ENCODE peak calls at places on chromosomes 7 and 10, in nine cellular contexts. L, E, Q, J, N, B, R, C and O are unnamed samples. For H3K9me3, H3K4me1 and H3K27me3, the result is how much of the 10 kb centered on the place peaks cover.

GRCh38 chr7:92685146-92686042 is 95.2 kb upstream of the FAM133B start:
- DNase-seq in L (no peak), E (no peak), Q (no peak), J (no peak), N (no peak), B (no peak), R (no peak), C (no peak), O (no peak)

GRCh38 chr10:59126277-59126676 is 50.2 kb upstream of the PHYHIPL start:
- DNase-seq in L (no peak), E (no peak), Q (no peak), J (no peak), N (no peak), B (no peak), R (no peak), C (no peak), O (no peak)

GRCh38 chr7:156968183-156968582 is 18.7 kb downstream of the NOM1 start:
- DNase-seq in L (no peak), E (no peak), Q (no peak), J (no peak), N (no peak), B (no peak), R (no peak), C (no peak), O (no peak)

GRCh38 chr10:108601856-108602255 is 1321.5 kb downstream of the XPNPEP1 start:
- DNase-seq in L (no peak), E (no peak), Q (peak), J (no peak), N (no peak), B (no peak), R (peak), C (peak), O (no peak)

GRCh38 chr10:132880148-132880981 is 62.0 kb downstream of the CFAP46 start:
- DNase-seq in L (no peak), E (no peak), Q (no peak), J (no peak), N (no peak), B (no peak), R (no peak), C (no peak), O (peak)

GRCh38 chr10:21517134-21517982 is 8.1 kb downstream of the SKIDA1 start:
- DNase-seq in L (no peak), E (peak), Q (peak), J (peak), N (no peak), B (peak), R (peak), C (peak), O (peak)

GRCh38 chr10:97916586-97916985 is 66.9 kb downstream of the GOLGA7B start:
- DNase-seq in L (no peak), E (no peak), Q (no peak), J (no peak), N (no peak), B (no peak), R (no peak), C (no peak), O (no peak)

GRCh38 chr7:36207451-36208291 is 54.6 kb downstream of the EEPD1 start:
- DNase-seq in L (peak), E (peak), Q (peak), J (peak), N (no peak), B (no peak), R (peak), C (peak), O (peak)

GRCh38 chr10:24306507-24306875 is 97.6 kb downstream of the KIAA1217 start:
- DNase-seq in L (no peak), E (no peak), Q (no peak), J (no peak), N (no peak), B (no peak), R (no peak), C (peak), O (no peak)

GRCh38 chr10:69242844-69243212 is 22.7 kb downstream of the HKDC1 start:
- DNase-seq in L (no peak), E (no peak), Q (no peak), J (no peak), N (no peak), B (no peak), R (no peak), C (peak), O (no peak)

GRCh38 chr7:102201576-102201975 is 85.1 kb upstream of the SH2B2 start:
- DNase-seq in L (no peak), E (no peak), Q (no peak), J (no peak), N (no peak), B (no peak), R (no peak), C (no peak), O (no peak)

GRCh38 chr7:157977306-157977705 is 610.3 kb downstream of the PTPRN2 start:
- DNase-seq in L (no peak), E (no peak), Q (no peak), J (no peak), N (no peak), B (no peak), R (no peak), C (no peak), O (no peak)
- H3K9me3 ChIP-seq in L (under half), E (under half), Q (under half), J (under half), N (under half), B (under half), R (under half), C (under half), O (under half)

DNA sequence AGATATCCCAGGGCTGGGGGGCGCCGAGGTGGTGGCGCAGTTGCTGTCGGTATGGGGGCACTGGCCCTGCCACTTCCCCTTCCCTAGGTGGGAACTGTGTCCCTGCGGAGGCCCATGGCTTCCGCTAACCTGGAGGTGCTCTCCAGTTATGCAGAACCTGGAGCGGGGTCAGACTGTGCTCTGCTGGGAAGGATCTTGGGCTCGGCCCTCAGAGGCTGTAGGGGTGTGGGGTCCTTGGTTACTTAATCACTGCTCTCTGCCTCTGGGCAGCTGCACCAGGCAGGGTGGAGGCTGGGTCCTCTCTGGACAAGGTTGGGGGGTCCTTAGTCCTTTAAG is 2.4 kb downstream of the BRI3 start:
- DNase-seq in L (no peak), E (no peak), Q (peak), J (no peak), N (no peak), B (no peak), R (no peak), C (no peak), O (no peak)
- H3K4me1 ChIP-seq in L (under half), E (under half), Q (half or more), J (half or more), N (under half), B (half or more), R (half or more), C (under half), O (under half)

GRCh38 chr10:100668001-100668400 is 77.4 kb upstream of the PAX2 start:
- DNase-seq in L (no peak), E (no peak), Q (no peak), J (no peak), N (no peak), B (no peak), R (no peak), C (no peak), O (no peak)

GRCh38 chr10:100669616-100670015 is 75.8 kb upstream of the PAX2 start:
- DNase-seq in L (no peak), E (no peak), Q (no peak), J (no peak), N (no peak), B (no peak), R (no peak), C (no peak), O (no peak)

GRCh38 chr10:100670368-100670767 is 75.0 kb upstream of the PAX2 start:
- DNase-seq in L (no peak), E (no peak), Q (no peak), J (no peak), N (no peak), B (no peak), R (no peak), C (no peak), O (no peak)

GRCh38 chr10:100672199-100672598 is 73.2 kb upstream of the PAX2 start:
- DNase-seq in L (no peak), E (no peak), Q (no peak), J (no peak), N (no peak), B (no peak), R (no peak), C (no peak), O (no peak)

GRCh38 chr10:100670828-100671479 is 74.4 kb upstream of the PAX2 start:
- DNase-seq in L (peak), E (peak), Q (peak), J (no peak), N (no peak), B (peak), R (no peak), C (no peak), O (no peak)
- H3K27me3 ChIP-seq in L (half or more), E (under half), Q (half or more), J (half or more), N (under half), B (under half), R (under half), C (under half), O (under half)

DNA sequence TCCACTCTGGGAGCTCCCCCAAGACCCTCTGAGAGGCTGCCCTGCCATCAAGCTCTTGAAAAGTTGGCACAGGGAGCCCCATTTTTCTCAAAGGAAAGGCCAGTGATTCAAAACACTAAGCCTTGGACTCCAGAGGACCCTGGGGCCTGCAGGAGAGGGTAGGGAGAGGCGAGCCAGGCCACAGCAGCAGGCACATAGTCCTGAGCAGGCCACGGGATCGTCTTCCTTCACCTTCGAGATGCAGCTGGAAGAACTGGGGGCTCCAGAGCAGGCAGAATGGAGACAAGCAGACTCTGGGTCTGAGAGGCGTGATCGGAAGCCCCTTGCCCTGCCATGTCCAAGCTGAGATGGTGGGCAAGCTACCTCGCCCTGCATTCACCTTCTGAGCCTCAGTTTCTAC is 13.9 kb downstream of the TNS3 start:
- DNase-seq in L (no peak), E (no peak), Q (no peak), J (no peak), N (no peak), B (no peak), R (no peak), C (no peak), O (no peak)
- H3K9me3 ChIP-seq in L (under half), E (under half), Q (under half), J (under half), N (under half), B (under half), R (under half), C (under half), O (under half)

GRCh38 chr7:280461-280860 is 9.5 kb upstream of the FOXL3 start:
- DNase-seq in L (no peak), E (no peak), Q (no peak), J (peak), N (no peak), B (no peak), R (no peak), C (no peak), O (peak)

GRCh38 chr7:279821-280220 is 10.1 kb upstream of the FOXL3 start:
- DNase-seq in L (no peak), E (no peak), Q (no peak), J (peak), N (no peak), B (no peak), R (no peak), C (no peak), O (no peak)

GRCh38 chr7:276230-276835 is 13.6 kb upstream of the FOXL3 start:
- DNase-seq in L (no peak), E (no peak), Q (no peak), J (peak), N (no peak), B (no peak), R (no peak), C (no peak), O (peak)

GRCh38 chr7:277228-277627 is 12.7 kb upstream of the FOXL3 start:
- DNase-seq in L (no peak), E (no peak), Q (no peak), J (no peak), N (no peak), B (no peak), R (no peak), C (no peak), O (no peak)

DNA sequence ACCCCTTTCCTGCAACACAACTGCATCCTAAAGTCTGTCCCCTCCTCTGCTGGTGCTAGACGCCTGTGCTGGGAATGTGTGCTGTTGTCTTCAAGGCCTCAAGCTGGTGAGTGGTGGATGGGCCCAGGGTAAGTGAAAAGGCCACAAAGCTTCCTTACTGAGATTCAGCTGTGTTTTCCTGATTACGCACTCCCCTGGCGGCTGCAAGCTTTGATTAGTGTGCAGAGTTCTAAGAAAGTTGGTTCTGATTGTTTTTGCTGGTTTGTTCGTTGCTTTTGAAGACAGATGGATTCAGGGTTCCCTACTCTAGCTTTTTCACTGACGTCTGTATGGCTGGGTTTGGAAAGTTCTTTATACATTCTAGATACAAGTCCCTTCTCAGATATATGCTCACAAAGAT is 11.9 kb upstream of the FOXL3 start:
- DNase-seq in L (no peak), E (no peak), Q (no peak), J (peak), N (no peak), B (no peak), R (no peak), C (no peak), O (peak)
- H3K4me1 ChIP-seq in L (under half), E (under half), Q (under half), J (under half), N (under half), B (under half), R (under half), C (under half), O (under half)

GRCh38 chr10:100575781-100576635 is 40.3 kb downstream of the HIF1AN start:
- DNase-seq in L (no peak), E (no peak), Q (no peak), J (no peak), N (no peak), B (no peak), R (no peak), C (no peak), O (no peak)

GRCh38 chr10:100579261-100579660 is 43.5 kb downstream of the HIF1AN start:
- DNase-seq in L (no peak), E (no peak), Q (no peak), J (no peak), N (no peak), B (no peak), R (no peak), C (no peak), O (no peak)

DNA sequence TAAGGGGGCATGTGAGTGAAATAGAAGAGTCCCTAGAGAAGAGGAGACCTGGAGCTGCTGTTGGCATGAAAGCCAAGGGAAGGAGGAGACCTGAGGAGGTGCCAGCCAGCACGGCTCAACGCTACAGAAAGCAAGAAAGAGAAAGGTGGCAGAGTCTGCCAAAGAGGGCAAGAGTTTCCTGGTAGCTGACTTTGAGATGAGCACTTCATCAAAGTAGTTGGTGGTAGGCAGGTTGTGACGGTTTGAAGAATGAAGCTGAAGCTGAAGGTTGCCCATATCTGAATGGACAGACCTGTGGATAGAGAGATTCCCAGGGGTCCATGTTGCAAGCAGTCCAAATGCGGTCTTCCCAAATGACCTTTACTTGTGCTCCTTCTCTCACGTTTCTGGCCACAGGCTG is 43.9 kb downstream of the HIF1AN start:
- DNase-seq in L (no peak), E (no peak), Q (no peak), J (no peak), N (no peak), B (no peak), R (no peak), C (no peak), O (no peak)
- H3K27me3 ChIP-seq in L (under half), E (under half), Q (half or more), J (half or more), N (under half), B (under half), R (under half), C (under half), O (under half)

GRCh38 chr10:90470971-90471370 is 386.9 kb downstream of the HTR7 start:
- DNase-seq in L (no peak), E (no peak), Q (peak), J (no peak), N (no peak), B (no peak), R (no peak), C (no peak), O (no peak)
- H3K9me3 ChIP-seq in L (under half), E (under half), Q (under half), J (under half), N (under half), B (under half), R (under half), C (under half), O (under half)